ENCODE peak calls at places on chromosome 15, in ten cellular contexts. T, Q, Z, B, S, N, E, X, L and H are unnamed samples.
A peak's percentile ranks its signal among the peaks of the same experiment; 100 is the strongest.

GRCh38 chr15:44623178-44623577 is 40.3 kb downstream of the SPG11 start:
- DNase-seq in T (no peak), Q (no peak), Z (no peak), B (no peak), S (no peak), N (no peak), E (no peak), X (no peak), L (no peak), H (no peak)

GRCh38 chr15:99613887-99614642 is 48.3 kb downstream of the MEF2A start:
- DNase-seq in T (peak; percentile 34), Q (no peak), Z (peak; percentile 36), B (no peak), S (peak; percentile 40), N (peak; percentile 27), E (no peak), X (no peak), L (no peak), H (peak; percentile 26)

GRCh38 chr15:91456251-91456718 is 356.2 kb downstream of the SV2B start:
- DNase-seq in T (no peak), Q (no peak), Z (peak; percentile 94), B (no peak), S (no peak), N (no peak), E (no peak), X (no peak), L (peak; percentile 96), H (no peak)

GRCh38 chr15:63338170-63338569 is 43.5 kb downstream of the CA12 start:
- DNase-seq in T (peak; percentile 53), Q (no peak), Z (peak; percentile 94), B (no peak), S (no peak), N (no peak), E (no peak), X (no peak), L (peak; percentile 53), H (peak; percentile 72)

GRCh38 chr15:25795712-25796111 is 67.4 kb downstream of the ATP10A start:
- DNase-seq in T (no peak), Q (no peak), Z (no peak), B (no peak), S (no peak), N (peak; percentile 13), E (no peak), X (no peak), L (no peak), H (no peak)

GRCh38 chr15:70669966-70670658 is 93.2 kb downstream of the UACA start:
- DNase-seq in T (no peak), Q (peak; percentile 25), Z (no peak), B (no peak), S (peak; percentile 58), N (peak; percentile 53), E (no peak), X (no peak), L (no peak), H (no peak)

GRCh38 chr15:42088801-42089640 is 5.3 kb downstream of the PLA2G4D start:
- DNase-seq in T (no peak), Q (no peak), Z (no peak), B (no peak), S (peak; percentile 7), N (peak; percentile 32), E (no peak), X (no peak), L (no peak), H (no peak)

GRCh38 chr15:75656813-75657212 is 9.1 kb downstream of the SNX33 start:
- DNase-seq in T (no peak), Q (no peak), Z (no peak), B (no peak), S (no peak), N (no peak), E (no peak), X (no peak), L (no peak), H (no peak)

GRCh38 chr15:62068787-62069170 is 2.0 kb downstream of the C2CD4A start:
- DNase-seq in T (no peak), Q (no peak), Z (peak; percentile 62), B (no peak), S (no peak), N (no peak), E (no peak), X (no peak), L (no peak), H (no peak)

GRCh38 chr15:62067448-62068044 is 769 bp downstream of the C2CD4A start:
- DNase-seq in T (no peak), Q (peak; percentile 38), Z (peak; percentile 30), B (peak; percentile 31), S (peak; percentile 28), N (peak; percentile 49), E (peak; percentile 64), X (peak; percentile 61), L (no peak), H (peak; percentile 57)

GRCh38 chr15:62068071-62068786 is 1.5 kb downstream of the C2CD4A start:
- DNase-seq in T (no peak), Q (peak; percentile 61), Z (peak; percentile 16), B (peak; percentile 65), S (peak; percentile 51), N (peak; percentile 60), E (peak; percentile 68), X (peak; percentile 77), L (no peak), H (no peak)

GRCh38 chr15:62069551-62069950 is 2.8 kb downstream of the C2CD4A start:
- DNase-seq in T (no peak), Q (no peak), Z (no peak), B (no peak), S (no peak), N (no peak), E (no peak), X (no peak), L (no peak), H (no peak)

DNA sequence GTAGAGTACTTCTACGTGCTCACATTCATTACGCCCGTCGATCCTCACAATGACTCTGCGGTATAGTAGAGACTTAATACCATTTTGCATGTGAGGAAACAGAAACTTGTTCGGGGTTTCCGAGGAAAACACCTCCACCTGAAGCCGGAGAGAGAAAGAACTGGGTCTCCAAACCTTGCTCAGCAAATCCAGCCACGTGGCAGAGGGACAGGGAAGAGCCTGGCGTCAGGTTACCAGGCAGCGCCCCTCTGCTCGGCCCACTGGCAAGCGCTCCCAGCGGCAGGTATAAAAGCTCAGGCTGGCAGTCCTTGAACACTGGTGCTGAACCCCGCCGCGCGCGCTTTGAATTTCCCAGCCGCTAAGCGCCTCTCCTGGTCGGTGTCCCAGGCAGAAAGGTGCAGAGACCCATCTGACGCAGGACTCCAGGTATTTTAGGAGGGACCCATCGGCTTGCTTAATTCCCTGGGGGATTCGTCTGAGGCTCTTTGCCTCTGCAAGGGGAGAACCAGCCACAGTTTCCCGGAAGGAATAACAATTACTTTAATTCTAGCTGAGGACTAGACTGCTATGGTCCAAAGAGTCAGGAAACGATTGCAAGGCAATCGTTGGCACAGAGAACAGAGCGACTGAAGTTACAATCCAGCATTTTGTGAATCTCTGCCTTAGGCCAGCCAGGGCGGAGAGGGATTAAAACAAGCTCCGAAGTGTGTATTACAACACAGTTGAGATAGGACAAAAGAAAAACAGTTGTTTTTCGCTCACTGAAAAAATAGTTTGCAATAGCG is at the start of gene C2CD4A:
- DNase-seq in T (no peak), Q (peak; percentile 56), Z (peak; percentile 86), B (peak; percentile 63), S (peak; percentile 83), N (peak; percentile 91), E (peak; percentile 97), X (peak; percentile 87), L (no peak), H (peak; percentile 73)
- TF ChIP-seq CTCF in T (no peak), Q (no peak), Z (peak; percentile 46), B (no peak), S (peak; percentile 26), N (no peak), E (peak; percentile 29), X (peak; percentile 46), L (peak; percentile 21), H (peak; percentile 8)

GRCh38 chr15:81298606-81299005 is 25.3 kb downstream of the STARD5 start:
- DNase-seq in T (no peak), Q (no peak), Z (no peak), B (no peak), S (no peak), N (no peak), E (no peak), X (no peak), L (no peak), H (no peak)
- H3K4me3 ChIP-seq in T (no peak overlapping the region), Q (no peak overlapping the region), Z (no peak overlapping the region), B (no peak overlapping the region), S (no peak overlapping the region), N (peak overlapping the region; percentile 19), E (no peak overlapping the region), X (peak overlapping the region; percentile 47), L (no peak overlapping the region), H (no peak overlapping the region)

DNA sequence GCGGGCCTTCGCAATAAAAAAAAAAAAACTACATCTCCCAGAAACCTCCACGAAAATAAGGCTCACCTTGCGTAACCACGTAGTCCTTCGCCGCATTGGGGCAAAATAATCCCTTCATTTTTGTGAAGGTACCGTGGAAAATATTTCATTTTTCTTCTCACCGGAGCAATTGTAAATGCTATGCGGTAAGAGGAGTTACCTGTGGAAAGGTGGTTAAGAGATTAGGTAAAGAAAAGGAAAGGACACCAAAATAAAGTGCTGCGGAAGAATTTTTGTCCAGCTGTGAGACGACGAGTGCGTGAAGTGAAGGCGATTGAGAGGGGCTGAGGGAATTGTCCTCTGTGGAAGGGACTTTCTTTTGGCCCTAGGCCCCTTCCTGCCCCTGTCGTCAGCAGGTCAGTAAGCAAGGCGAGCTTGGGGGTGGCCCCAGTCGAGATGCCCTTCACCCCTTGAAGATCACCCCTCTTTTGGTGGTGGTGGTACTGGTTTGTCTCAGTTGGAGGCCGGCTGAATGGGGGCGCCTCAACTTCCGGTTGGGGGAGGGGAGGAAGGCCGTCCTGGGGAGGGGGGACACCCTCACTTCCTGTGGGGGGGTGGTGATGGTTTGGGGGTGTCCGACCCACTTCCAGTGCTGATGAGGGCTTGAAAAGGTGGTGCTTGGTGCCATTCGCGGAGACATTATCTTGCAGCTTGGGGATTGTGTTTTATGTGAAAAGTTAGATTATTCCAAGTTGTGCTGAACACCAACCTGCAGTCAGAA is at the start of gene HMG20A:
- DNase-seq in T (peak; percentile 67), Q (peak; percentile 56), Z (peak; percentile 81), B (peak; percentile 68), S (peak; percentile 50), N (peak; percentile 79), E (peak; percentile 81), X (peak; percentile 67), L (no peak), H (peak; percentile 85)
- TF ChIP-seq CTCF in T (no peak), Q (no peak), Z (no peak), B (no peak), S (no peak), N (no peak), E (no peak), X (no peak), L (peak; percentile 5), H (no peak)

GRCh38 chr15:66753687-66754377 is 51.8 kb downstream of the SMAD6 start:
- DNase-seq in T (no peak), Q (no peak), Z (no peak), B (no peak), S (no peak), N (no peak), E (no peak), X (peak; percentile 16), L (no peak), H (no peak)

GRCh38 chr15:66749841-66750575 is 48.0 kb downstream of the SMAD6 start:
- DNase-seq in T (no peak), Q (no peak), Z (no peak), B (no peak), S (no peak), N (no peak), E (peak; percentile 27), X (peak; percentile 27), L (no peak), H (no peak)

GRCh38 chr15:66752078-66752477 is 50.0 kb downstream of the SMAD6 start:
- DNase-seq in T (no peak), Q (no peak), Z (no peak), B (no peak), S (no peak), N (no peak), E (no peak), X (peak; percentile 28), L (no peak), H (no peak)

GRCh38 chr15:66750609-66751008 is 48.6 kb downstream of the SMAD6 start:
- DNase-seq in T (no peak), Q (no peak), Z (no peak), B (no peak), S (no peak), N (no peak), E (no peak), X (peak; percentile 30), L (no peak), H (no peak)

DNA sequence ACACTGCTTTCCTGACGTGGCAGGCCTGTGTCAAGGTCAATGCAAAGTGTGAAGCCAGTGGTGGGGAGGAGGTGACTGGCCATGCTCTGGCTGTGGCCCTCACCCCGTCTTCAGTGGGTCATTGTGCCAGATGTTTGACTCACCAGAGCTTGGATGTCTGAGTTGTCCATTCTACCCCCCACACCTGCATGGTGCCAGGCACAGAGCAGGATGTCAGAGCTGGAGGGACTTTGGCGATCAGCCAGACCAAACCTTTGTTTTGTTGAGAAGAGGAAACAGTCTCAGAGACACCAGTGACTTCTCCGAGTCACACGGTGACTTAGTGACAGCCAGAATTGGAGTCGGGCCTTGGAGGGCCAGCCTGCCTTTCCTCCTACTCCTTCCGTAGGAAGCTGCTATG is 49.5 kb downstream of the SMAD6 start:
- DNase-seq in T (no peak), Q (no peak), Z (no peak), B (no peak), S (no peak), N (no peak), E (no peak), X (peak; percentile 45), L (no peak), H (no peak)
- H3K4me3 ChIP-seq in T (no peak overlapping the region), Q (no peak overlapping the region), Z (no peak overlapping the region), B (no peak overlapping the region), S (no peak overlapping the region), N (no peak overlapping the region), E (no peak overlapping the region), X (no peak overlapping the region), L (no peak overlapping the region), H (no peak overlapping the region)